ENCODE peak calls at places on chromosomes 12 and 14, in five cellular contexts. R, A, V, B and F are unnamed samples.

GRCh38 chr12:6664902-6665301 is 2.0 kb upstream of the ING4 start:
- DNase-seq in A (no peak), R (no peak), V (no peak), B (no peak), F (no peak)

GRCh38 chr12:95446511-95446910 is 27.4 kb upstream of the METAP2 start:
- DNase-seq in A (peak; percentile 22), R (peak; percentile 77), B (no peak), V (no peak), F (no peak)

GRCh38 chr14:59161571-59162175 is 26.8 kb upstream of the DAAM1 start:
- DNase-seq in V (no peak), A (no peak), R (peak; percentile 21), B (no peak), F (peak; percentile 22)

GRCh38 chr14:80456200-80456599 is 244.9 kb upstream of the DIO2 start:
- DNase-seq in A (no peak), R (no peak), B (no peak), V (no peak), F (peak; percentile 26)

GRCh38 chr14:81345781-81346180 is 54.3 kb downstream of the STON2 start:
- DNase-seq in B (no peak), A (no peak), V (no peak), R (no peak), F (no peak)

GRCh38 chr12:86724716-86725115 is 468.5 kb upstream of the MGAT4C start:
- DNase-seq in B (no peak), A (no peak), R (no peak), V (no peak), F (peak; percentile 27)

GRCh38 chr12:41055875-41056577 is 132.1 kb upstream of the PDZRN4 start:
- DNase-seq in R (no peak), A (no peak), B (no peak), V (no peak), F (peak; percentile 50)

GRCh38 chr14:94341654-94342333 is 18.7 kb upstream of the SERPINA6 start:
- DNase-seq in A (no peak), R (no peak), B (no peak), V (no peak), F (no peak)

GRCh38 chr12:54287316-54288157 is 7.0 kb downstream of the HNRNPA1 start:
- DNase-seq in A (no peak), R (no peak), V (no peak), B (no peak), F (no peak)

GRCh38 chr12:108613548-108613947 is 15.7 kb upstream of the TMEM119 start:
- DNase-seq in R (no peak), A (no peak), B (peak; percentile 32), V (no peak), F (no peak)

GRCh38 chr12:114834621-114835020 is 150.6 kb upstream of the TBX3 start:
- DNase-seq in B (no peak), R (no peak), V (no peak), A (no peak), F (peak; percentile 70)

GRCh38 chr14:97798204-97798603 is 1001.0 kb downstream of the VRK1 start:
- DNase-seq in B (no peak), V (no peak), R (no peak), A (no peak), F (no peak)

GRCh38 chr14:99772371-99773283 is 20.6 kb upstream of the EML1 start:
- DNase-seq in A (no peak), B (no peak), V (no peak), R (no peak), F (no peak)

GRCh38 chr14:86521032-86521730 is 991.2 kb downstream of the FLRT2 start:
- DNase-seq in A (no peak), B (no peak), R (no peak), V (no peak), F (no peak)

GRCh38 chr14:36241183-36241582 is 64.7 kb upstream of the PTCSC3 start:
- DNase-seq in V (no peak), A (no peak), R (no peak), B (no peak), F (no peak)

GRCh38 chr12:96140110-96140509 is 54.1 kb upstream of the ELK3 start:
- DNase-seq in R (no peak), V (no peak), A (no peak), B (peak; percentile 9), F (peak; percentile 53)

GRCh38 chr12:61754214-61754613 is 506.0 kb upstream of the USP15 start:
- DNase-seq in V (no peak), R (no peak), B (no peak), A (no peak), F (no peak)

GRCh38 chr12:87216436-87216835 is 812.8 kb downstream of the C12orf50 start:
- DNase-seq in V (no peak), B (no peak), A (no peak), R (no peak), F (no peak)

GRCh38 chr14:20295067-20295466 is 10.7 kb downstream of the TTC5 start:
- DNase-seq in A (no peak), V (no peak), R (no peak), B (no peak), F (no peak)

GRCh38 chr12:130070017-130070653 is 92.1 kb upstream of the FZD10 start:
- DNase-seq in A (peak; percentile 49), B (no peak), V (no peak), R (no peak), F (no peak)